ENCODE peak calls at places on chromosomes 1 and 21, in six cellular contexts. T is T-helper 17 cell; F is nucleus accumbens; G is HFFc6; C is activated CD4-positive, alpha-beta T cell treated with anti-CD3 and anti-CD28 coated beads for 4 hours; V is A549. J is an unnamed sample.

GRCh38 chr1:30761312-30762151 is 4.0 kb upstream of the LAPTM5 start:
- DNase-seq in F (no peak), T (no peak), C (no peak), V (no peak), G (no peak), J (no peak)

GRCh38 chr1:33361553-33362262 is 40.8 kb upstream of the A3GALT2 start:
- DNase-seq in V (no peak), G (no peak), T (no peak), F (no peak), C (no peak), J (no peak)

GRCh38 chr21:16418211-16418610 is 688.4 kb downstream of the USP25 start:
- DNase-seq in V (no peak), G (no peak), F (no peak), C (no peak), T (no peak), J (no peak)

GRCh38 chr1:97920275-97920831 is 481 bp downstream of the DPYD start:
- DNase-seq in C (peak), G (no peak), V (peak), F (no peak), T (no peak), J (no peak)

GRCh38 chr1:22174446-22174845 is 31.5 kb upstream of the WNT4 start:
- DNase-seq in T (no peak), C (no peak), G (no peak), V (peak), F (no peak), J (no peak)

GRCh38 chr1:50968884-50969610 is 998 bp upstream of the CDKN2C start:
- DNase-seq in F (peak), T (peak), V (peak), G (no peak), C (peak), J (peak)

GRCh38 chr1:245462161-245462560 is 307.4 kb downstream of the KIF26B start:
- DNase-seq in T (no peak), G (no peak), F (no peak), C (no peak), V (no peak), J (no peak)

GRCh38 chr1:12082988-12083387 is 19.9 kb downstream of the TNFRSF8 start:
- DNase-seq in G (no peak), V (no peak), C (no peak), F (no peak), T (no peak), J (no peak)

GRCh38 chr1:32142446-32143301 is 34.8 kb downstream of the KPNA6 start:
- DNase-seq in V (peak), F (no peak), T (no peak), G (peak), C (no peak), J (no peak)

GRCh38 chr1:63920154-63921117 is 146.6 kb downstream of the ROR1 start:
- DNase-seq in G (peak), C (no peak), T (no peak), V (peak), F (no peak), J (no peak)

GRCh38 chr1:200367841-200368534 is 41.8 kb downstream of the ZNF281 start:
- DNase-seq in V (no peak), F (peak), G (peak), C (no peak), T (no peak), J (no peak)

GRCh38 chr1:21021311-21021710 is 155.4 kb downstream of the EIF4G3 start:
- DNase-seq in V (no peak), C (no peak), G (no peak), T (no peak), F (no peak), J (no peak)

GRCh38 chr21:27954806-27955205 is 987.9 kb upstream of the ADAMTS5 start:
- DNase-seq in F (no peak), T (no peak), V (no peak), G (peak), C (no peak), J (no peak)

GRCh38 chr1:225881081-225882007 is 836 bp downstream of the TMEM63A start:
- DNase-seq in V (no peak), F (no peak), T (no peak), G (peak), C (peak), J (no peak)

GRCh38 chr1:57860931-57861600 is 437.2 kb upstream of the DAB1 start:
- DNase-seq in T (no peak), V (no peak), G (no peak), F (no peak), C (no peak), J (no peak)

GRCh38 chr1:38527373-38527966 is 332.1 kb downstream of the RRAGC start:
- DNase-seq in C (peak), G (no peak), T (no peak), V (no peak), F (no peak), J (no peak)

GRCh38 chr1:169236143-169236542 is 129.7 kb downstream of the ATP1B1 start:
- DNase-seq in G (no peak), T (no peak), V (no peak), F (no peak), C (no peak), J (no peak)

GRCh38 chr1:184437306-184437705 is 50.5 kb downstream of the C1orf21 start:
- DNase-seq in V (no peak), F (no peak), C (no peak), G (no peak), T (no peak), J (no peak)

GRCh38 chr1:92503926-92504750 is 17.4 kb upstream of the GFI1 start:
- DNase-seq in G (peak), T (no peak), F (no peak), C (no peak), V (no peak), J (no peak)

GRCh38 chr21:44957901-44958451 is 18.1 kb downstream of the SLX9 start:
- DNase-seq in G (no peak), C (no peak), V (no peak), T (no peak), F (no peak), J (peak)

GRCh38 chr1:108527837-108528236 is 32.1 kb upstream of the EEIG2 start:
- DNase-seq in T (no peak), C (no peak), V (no peak), G (no peak), F (no peak), J (no peak)

GRCh38 chr1:200909071-200909470 is 14.4 kb downstream of the INAVA start:
- DNase-seq in T (no peak), F (no peak), G (no peak), V (no peak), C (no peak), J (no peak)

GRCh38 chr1:214208525-214208924 is 72.4 kb upstream of the SMYD2 start:
- DNase-seq in V (no peak), G (no peak), T (no peak), C (no peak), F (no peak), J (no peak)

GRCh38 chr1:7008331-7008730 is 223.1 kb downstream of the CAMTA1 start:
- DNase-seq in T (no peak), C (no peak), G (no peak), F (no peak), V (no peak), J (no peak)

GRCh38 chr1:180905927-180906326 is 6.8 kb upstream of the KIAA1614 start:
- DNase-seq in F (no peak), V (no peak), C (no peak), T (no peak), G (no peak), J (no peak)

GRCh38 chr1:155082301-155082940 is 3.8 kb downstream of the EFNA3 start:
- DNase-seq in F (peak), T (no peak), C (no peak), G (no peak), V (no peak), J (no peak)

GRCh38 chr1:187237542-187237941 is 408.8 kb downstream of the PLA2G4A start:
- DNase-seq in T (no peak), C (no peak), F (no peak), V (no peak), G (no peak), J (no peak)

GRCh38 chr1:168554603-168555520 is 11.1 kb upstream of the XCL2 start:
- DNase-seq in C (no peak), T (no peak), V (no peak), G (no peak), F (no peak), J (no peak)

GRCh38 chr1:192485692-192486436 is 89.7 kb upstream of the RGS1 start:
- DNase-seq in V (peak), C (no peak), T (no peak), F (no peak), G (peak), J (no peak)

GRCh38 chr1:9655127-9655723 is 3.7 kb downstream of the PIK3CD start:
- DNase-seq in F (no peak), G (no peak), C (peak), T (no peak), V (no peak), J (no peak)

GRCh38 chr1:240020871-240021270 is 70.8 kb upstream of the FMN2 start:
- DNase-seq in V (no peak), F (no peak), G (no peak), C (no peak), T (no peak), J (no peak)

J was measured in glutamatergic neuron.